ENCODE peak calls at places on chromosomes 11 and 22, in seven cellular contexts. L is CD8-positive, alpha-beta T cell; T is GM23338; J is HepG2; Y is psoas muscle; Z is PC-9; F is upper lobe of left lung. B is an unnamed sample.

GRCh38 chr11:11313426-11313825 is 39.6 kb downstream of the CSNK2A3 start:
- DNase-seq in L (no peak), T (no peak), J (peak; percentile 7), Y (peak; percentile 29), Z (no peak), F (peak; percentile 88), B (no peak)

GRCh38 chr11:76602431-76602861 is 68.1 kb downstream of the LRRC32 start:
- DNase-seq in L (no peak), T (no peak), J (no peak), Y (peak; percentile 68), Z (no peak), F (peak; percentile 49), B (peak; percentile 87)

GRCh38 chr11:125429174-125429707 is 66.8 kb downstream of the FEZ1 start:
- DNase-seq in L (peak; percentile 47), T (peak; percentile 94), J (peak; percentile 35), Y (peak; percentile 58), Z (peak; percentile 50), F (no peak), B (peak; percentile 28)

GRCh38 chr11:45527898-45528297 is 137.5 kb downstream of the CHST1 start:
- DNase-seq in L (no peak), T (no peak), J (no peak), Y (no peak), Z (no peak), F (no peak), B (no peak)

GRCh38 chr11:118430956-118431355 is 5.3 kb upstream of the KMT2A start:
- DNase-seq in L (no peak), T (no peak), J (peak; percentile 63), Y (no peak), Z (no peak), F (no peak), B (no peak)

GRCh38 chr11:122028561-122028960 is 87.5 kb downstream of the BLID start:
- DNase-seq in L (no peak), T (no peak), J (no peak), Y (no peak), Z (no peak), F (no peak), B (no peak)

GRCh38 chr22:36544107-36544620 is 15.2 kb upstream of the EIF3D start:
- DNase-seq in L (no peak), T (no peak), J (no peak), Y (no peak), Z (no peak), F (no peak), B (no peak)

GRCh38 chr22:37661160-37661924 is 2.8 kb downstream of the PDXP start:
- DNase-seq in L (peak; percentile 57), T (peak; percentile 28), J (peak; percentile 90), Y (no peak), Z (no peak), F (no peak), B (no peak)

GRCh38 chr11:57432714-57433163 is 5.8 kb upstream of the SLC43A3 start:
- DNase-seq in L (no peak), T (no peak), J (no peak), Y (no peak), Z (peak; percentile 69), F (peak; percentile 85), B (no peak)

GRCh38 chr22:39266398-39267030 is 21.7 kb upstream of the PDGFB start:
- DNase-seq in L (no peak), T (no peak), J (peak; percentile 76), Y (no peak), Z (peak; percentile 87), F (peak; percentile 47), B (peak; percentile 17)

GRCh38 chr11:38411149-38411548 is 1813.1 kb upstream of the RAG2 start:
- DNase-seq in L (no peak), T (peak; percentile 8), J (no peak), Y (no peak), Z (no peak), F (no peak), B (no peak)

GRCh38 chr11:18105086-18105801 is 638 bp downstream of the SAAL1 start:
- DNase-seq in L (no peak), T (no peak), J (no peak), Y (no peak), Z (no peak), F (no peak), B (no peak)

GRCh38 chr11:94179696-94180095 is 51.1 kb downstream of the PANX1 start:
- DNase-seq in L (no peak), T (no peak), J (no peak), Y (no peak), Z (no peak), F (no peak), B (no peak)

DNA sequence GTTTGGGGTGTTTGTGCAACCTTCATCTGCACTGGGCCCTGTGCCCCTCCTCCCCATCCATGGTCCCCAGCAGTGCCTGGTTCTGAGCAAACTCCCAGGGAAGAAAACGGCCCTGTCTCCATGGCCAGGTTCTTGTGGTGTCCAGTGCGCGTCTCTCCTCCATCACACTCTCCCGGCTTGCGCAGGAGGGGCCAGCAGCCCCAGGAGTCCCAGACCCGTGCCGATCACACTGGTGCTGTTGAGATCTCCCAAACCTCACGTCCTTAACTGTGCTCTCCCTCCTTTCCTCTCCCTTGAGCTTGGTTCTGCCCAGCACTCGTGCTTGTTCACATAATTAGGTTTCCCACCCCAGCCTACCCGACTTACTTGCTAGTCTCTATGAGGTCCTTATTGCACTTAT is 10.9 kb upstream of the GRK2 start:
- DNase-seq in L (no peak), T (no peak), J (no peak), Y (no peak), Z (no peak), F (no peak), B (no peak)
- H3K36me3 ChIP-seq in L (peaks cover 67% of the 10 kb centered on the region), T (peaks cover 59% of the 10 kb centered on the region), J (peaks cover 43% of the 10 kb centered on the region), Y (peaks cover 24% of the 10 kb centered on the region), Z (peaks cover 64% of the 10 kb centered on the region), F (peaks cover 63% of the 10 kb centered on the region), B (peaks cover 24% of the 10 kb centered on the region)

GRCh38 chr11:2300290-2300935 is 1.3 kb downstream of the C11orf21 start:
- DNase-seq in L (peak; percentile 67), T (no peak), J (no peak), Y (no peak), Z (no peak), F (peak; percentile 25), B (peak; percentile 4)

GRCh38 chr11:2298131-2298794 is 3.5 kb downstream of the C11orf21 start:
- DNase-seq in L (no peak), T (no peak), J (no peak), Y (no peak), Z (no peak), F (no peak), B (no peak)

GRCh38 chr11:2299773-2300172 is 1.9 kb downstream of the C11orf21 start:
- DNase-seq in L (no peak), T (no peak), J (no peak), Y (no peak), Z (no peak), F (no peak), B (no peak)

GRCh38 chr11:2297623-2298030 is 4.1 kb downstream of the C11orf21 start:
- DNase-seq in L (no peak), T (no peak), J (no peak), Y (no peak), Z (no peak), F (no peak), B (no peak)

DNA sequence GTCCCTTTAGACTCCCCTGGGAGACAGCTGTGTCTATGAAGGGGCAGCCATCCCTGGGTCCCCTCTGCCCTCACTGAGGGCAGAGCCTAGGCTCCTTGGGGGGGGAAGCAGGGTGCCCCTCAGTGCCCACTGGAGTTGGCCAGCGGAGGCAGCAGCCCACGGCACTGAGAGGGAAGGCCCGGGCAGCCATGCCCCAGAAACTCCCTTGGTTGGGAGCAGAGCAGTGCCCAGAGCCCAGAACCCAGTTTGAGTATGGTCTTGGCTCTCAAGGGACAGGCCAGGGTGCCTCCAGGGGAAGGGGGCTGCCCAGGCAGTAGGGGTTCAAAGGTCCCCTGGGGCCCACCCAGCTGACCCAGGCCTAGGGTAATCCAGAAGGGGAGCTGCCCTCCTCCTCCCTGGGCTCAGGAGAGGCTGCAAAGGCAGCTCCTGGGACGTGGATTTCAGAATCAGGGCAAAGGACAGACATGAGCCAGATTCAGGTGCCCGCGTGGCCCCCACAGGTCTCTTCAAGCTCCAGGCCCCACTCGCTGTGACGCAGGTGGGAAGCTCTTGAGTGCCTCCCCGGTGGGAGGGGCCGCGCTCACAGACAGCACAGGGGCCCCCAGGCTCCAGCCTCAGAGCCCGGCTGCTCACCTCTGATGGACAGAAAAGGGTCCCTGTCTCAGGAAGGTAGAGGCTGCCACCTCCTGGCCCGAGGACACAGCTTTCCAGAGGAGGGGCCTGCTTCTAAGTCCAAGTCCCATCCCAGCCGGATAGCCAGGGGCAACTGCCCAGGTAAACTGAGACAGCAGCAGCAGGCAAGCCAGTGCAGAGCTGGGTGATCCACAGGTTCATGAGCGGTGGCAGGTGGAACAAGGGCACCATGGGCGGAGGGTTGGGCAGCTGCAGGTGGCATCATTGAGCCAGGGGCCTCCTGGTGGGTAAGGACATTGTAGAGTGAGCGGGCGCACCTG is 2.6 kb downstream of the C11orf21 start:
- DNase-seq in L (peak; percentile 75), T (peak; percentile 75), J (peak; percentile 63), Y (no peak), Z (peak; percentile 40), F (peak; percentile 28), B (peak; percentile 52)
- TF ChIP-seq CTCF in L (no peak), T (peak; percentile 50), J (peak; percentile 96), Y (no peak), Z (peak; percentile 75), F (peak; percentile 52), B (no peak)

GRCh38 chr11:4881860-4882500 is at the start of gene OR51T1:
- DNase-seq in L (no peak), T (no peak), J (no peak), Y (no peak), Z (no peak), F (no peak), B (no peak)
- H3K4me3 ChIP-seq in L (no peak within 1 kb of the TSS), T (no peak within 1 kb of the TSS), J (no peak within 1 kb of the TSS), Y (no peak within 1 kb of the TSS), Z (no peak within 1 kb of the TSS), F (no peak within 1 kb of the TSS), B (no peak within 1 kb of the TSS)

GRCh38 chr11:68362801-68363379 is 50.5 kb downstream of the LRP5 start:
- DNase-seq in L (no peak), T (no peak), J (no peak), Y (no peak), Z (no peak), F (no peak), B (no peak)
- H3K36me3 ChIP-seq in L (no peaks in the 10 kb centered on the region), T (no peaks in the 10 kb centered on the region), J (peaks cover 45% of the 10 kb centered on the region), Y (no peaks in the 10 kb centered on the region), Z (peaks cover 13% of the 10 kb centered on the region), F (peaks cover 37% of the 10 kb centered on the region), B (no peaks in the 10 kb centered on the region)

GRCh38 chr11:1565173-1565903 is 6.7 kb downstream of the DUSP8 start:
- DNase-seq in L (peak; percentile 16), T (no peak), J (no peak), Y (no peak), Z (no peak), F (no peak), B (peak; percentile 35)

GRCh38 chr11:1567721-1568100 is 4.4 kb downstream of the DUSP8 start:
- DNase-seq in L (peak; percentile 17), T (no peak), J (no peak), Y (no peak), Z (no peak), F (no peak), B (no peak)

GRCh38 chr11:1565904-1566247 is 6.2 kb downstream of the DUSP8 start:
- DNase-seq in L (no peak), T (no peak), J (no peak), Y (no peak), Z (no peak), F (no peak), B (no peak)

GRCh38 chr11:1567052-1567720 is 4.9 kb downstream of the DUSP8 start:
- DNase-seq in L (peak; percentile 15), T (no peak), J (no peak), Y (no peak), Z (no peak), F (no peak), B (peak; percentile 55)

GRCh38 chr11:1566381-1567051 is 5.6 kb downstream of the DUSP8 start:
- DNase-seq in L (peak; percentile 29), T (no peak), J (no peak), Y (no peak), Z (no peak), F (no peak), B (no peak)
- TF ChIP-seq CTCF in L (no peak), T (peak; percentile 45), J (peak; percentile 31), Y (no peak), Z (no peak), F (no peak), B (no peak)

B was measured in mucosa of descending colon.